ENCODE peak calls at places on chromosomes 4 and X, in ten cellular contexts. One of them, this sample, is unnamed.
A peak's percentile ranks its signal among the peaks of the same experiment; 100 is the strongest.

GRCh38 chr4:123651127-123651526 is 254.5 kb downstream of the SPRY1 start:
- DNase-seq in choroid plexus epithelial cell: no peak
- DNase-seq in HL-60: no peak
- DNase-seq in NK-92 treated with Interleukin-12 subunit alpha and Interleukin-12 subunit beta, amount 100 ng/mL, for 24 hours: no peak
- DNase-seq in LHCN-M2: peak; percentile 72
- DNase-seq in fibroblast of lung: no peak
- DNase-seq in AG08396: no peak
- DNase-seq in cardiac muscle cell: no peak
- DNase-seq in GM23338: no peak
- DNase-seq in iris pigment epithelial cell: no peak
- DNase-seq in this sample: peak; percentile 84

GRCh38 chrX:45232139-45232538 is 31.5 kb upstream of the DIPK2B start:
- DNase-seq in fibroblast of lung: no peak
- DNase-seq in iris pigment epithelial cell: no peak
- DNase-seq in NK-92 treated with Interleukin-12 subunit alpha and Interleukin-12 subunit beta, amount 100 ng/mL, for 24 hours: no peak
- DNase-seq in choroid plexus epithelial cell: no peak
- DNase-seq in LHCN-M2: no peak
- DNase-seq in AG08396: no peak
- DNase-seq in cardiac muscle cell: no peak
- DNase-seq in GM23338: no peak
- DNase-seq in HL-60: no peak
- DNase-seq in this sample: no peak

GRCh38 chrX:41293269-41293668 is 40.7 kb upstream of the DDX3X start:
- DNase-seq in choroid plexus epithelial cell: peak; percentile 6
- DNase-seq in cardiac muscle cell: no peak
- DNase-seq in NK-92 treated with Interleukin-12 subunit alpha and Interleukin-12 subunit beta, amount 100 ng/mL, for 24 hours: no peak
- DNase-seq in AG08396: no peak
- DNase-seq in LHCN-M2: no peak
- DNase-seq in GM23338: peak; percentile 58
- DNase-seq in iris pigment epithelial cell: peak; percentile 14
- DNase-seq in HL-60: no peak
- DNase-seq in fibroblast of lung: no peak
- DNase-seq in this sample: no peak

GRCh38 chrX:100681581-100681980 is 37.6 kb downstream of the SRPX2 start:
- DNase-seq in AG08396: no peak
- DNase-seq in iris pigment epithelial cell: peak; percentile 39
- DNase-seq in cardiac muscle cell: no peak
- DNase-seq in NK-92 treated with Interleukin-12 subunit alpha and Interleukin-12 subunit beta, amount 100 ng/mL, for 24 hours: no peak
- DNase-seq in GM23338: no peak
- DNase-seq in choroid plexus epithelial cell: peak; percentile 64
- DNase-seq in fibroblast of lung: no peak
- DNase-seq in HL-60: no peak
- DNase-seq in LHCN-M2: no peak
- DNase-seq in this sample: peak; percentile 21

GRCh38 chr4:158998624-158999023 is 104.3 kb upstream of the RAPGEF2 start:
- DNase-seq in GM23338: no peak
- DNase-seq in iris pigment epithelial cell: peak; percentile 14
- DNase-seq in HL-60: no peak
- DNase-seq in AG08396: no peak
- DNase-seq in NK-92 treated with Interleukin-12 subunit alpha and Interleukin-12 subunit beta, amount 100 ng/mL, for 24 hours: no peak
- DNase-seq in LHCN-M2: no peak
- DNase-seq in choroid plexus epithelial cell: no peak
- DNase-seq in cardiac muscle cell: no peak
- DNase-seq in fibroblast of lung: peak; percentile 38
- DNase-seq in this sample: no peak

GRCh38 chrX:154804957-154805695 is at the start of gene MPP1:
- DNase-seq in cardiac muscle cell: peak; percentile 81
- DNase-seq in fibroblast of lung: peak; percentile 74
- DNase-seq in NK-92 treated with Interleukin-12 subunit alpha and Interleukin-12 subunit beta, amount 100 ng/mL, for 24 hours: peak; percentile 42
- DNase-seq in LHCN-M2: peak; percentile 55
- DNase-seq in AG08396: peak; percentile 88
- DNase-seq in GM23338: peak; percentile 74
- DNase-seq in iris pigment epithelial cell: peak; percentile 80
- DNase-seq in choroid plexus epithelial cell: peak; percentile 79
- DNase-seq in HL-60: peak; percentile 60
- DNase-seq in this sample: peak; percentile 84

GRCh38 chr4:139872274-139872673 is 206.7 kb downstream of the MGST2 start:
- DNase-seq in LHCN-M2: peak; percentile 88
- DNase-seq in choroid plexus epithelial cell: peak; percentile 96
- DNase-seq in iris pigment epithelial cell: peak; percentile 99
- DNase-seq in GM23338: no peak
- DNase-seq in HL-60: peak; percentile 76
- DNase-seq in NK-92 treated with Interleukin-12 subunit alpha and Interleukin-12 subunit beta, amount 100 ng/mL, for 24 hours: peak; percentile 23
- DNase-seq in fibroblast of lung: peak; percentile 98
- DNase-seq in cardiac muscle cell: no peak
- DNase-seq in AG08396: peak; percentile 59
- DNase-seq in this sample: peak; percentile 81

GRCh38 chr4:165208741-165209388 is 1.5 kb downstream of the KLHL2 start:
- DNase-seq in fibroblast of lung: peak; percentile 55
- DNase-seq in HL-60: no peak
- DNase-seq in LHCN-M2: no peak
- DNase-seq in iris pigment epithelial cell: no peak
- DNase-seq in NK-92 treated with Interleukin-12 subunit alpha and Interleukin-12 subunit beta, amount 100 ng/mL, for 24 hours: no peak
- DNase-seq in choroid plexus epithelial cell: peak; percentile 24
- DNase-seq in AG08396: no peak
- DNase-seq in cardiac muscle cell: no peak
- DNase-seq in GM23338: no peak
- DNase-seq in this sample: no peak

GRCh38 chrX:110448459-110448858 is 89.8 kb downstream of the RTL9 start:
- DNase-seq in cardiac muscle cell: no peak
- DNase-seq in AG08396: no peak
- DNase-seq in GM23338: peak; percentile 25
- DNase-seq in fibroblast of lung: no peak
- DNase-seq in HL-60: no peak
- DNase-seq in LHCN-M2: no peak
- DNase-seq in choroid plexus epithelial cell: no peak
- DNase-seq in iris pigment epithelial cell: no peak
- DNase-seq in NK-92 treated with Interleukin-12 subunit alpha and Interleukin-12 subunit beta, amount 100 ng/mL, for 24 hours: no peak
- DNase-seq in this sample: no peak

GRCh38 chrX:46576458-46576857 is 2.9 kb downstream of the CHST7 start:
- DNase-seq in iris pigment epithelial cell: no peak
- DNase-seq in GM23338: no peak
- DNase-seq in cardiac muscle cell: no peak
- DNase-seq in HL-60: no peak
- DNase-seq in choroid plexus epithelial cell: no peak
- DNase-seq in LHCN-M2: no peak
- DNase-seq in AG08396: no peak
- DNase-seq in NK-92 treated with Interleukin-12 subunit alpha and Interleukin-12 subunit beta, amount 100 ng/mL, for 24 hours: no peak
- DNase-seq in fibroblast of lung: peak; percentile 39
- DNase-seq in this sample: no peak

GRCh38 chr4:7280906-7281305 is 88.6 kb downstream of the SORCS2 start:
- DNase-seq in cardiac muscle cell: no peak
- DNase-seq in choroid plexus epithelial cell: no peak
- DNase-seq in AG08396: no peak
- DNase-seq in LHCN-M2: no peak
- DNase-seq in HL-60: no peak
- DNase-seq in fibroblast of lung: peak; percentile 53
- DNase-seq in NK-92 treated with Interleukin-12 subunit alpha and Interleukin-12 subunit beta, amount 100 ng/mL, for 24 hours: no peak
- DNase-seq in GM23338: no peak
- DNase-seq in iris pigment epithelial cell: peak; percentile 6
- DNase-seq in this sample: peak; percentile 37

GRCh38 chr4:119034276-119035008 is 101.2 kb upstream of the MYOZ2 start:
- DNase-seq in choroid plexus epithelial cell: no peak
- DNase-seq in AG08396: no peak
- DNase-seq in iris pigment epithelial cell: no peak
- DNase-seq in GM23338: peak; percentile 59
- DNase-seq in HL-60: no peak
- DNase-seq in fibroblast of lung: peak; percentile 55
- DNase-seq in LHCN-M2: peak; percentile 62
- DNase-seq in cardiac muscle cell: no peak
- DNase-seq in NK-92 treated with Interleukin-12 subunit alpha and Interleukin-12 subunit beta, amount 100 ng/mL, for 24 hours: no peak
- DNase-seq in this sample: no peak

GRCh38 chrX:11210397-11210796 is 82.8 kb upstream of the AMELX start:
- DNase-seq in cardiac muscle cell: no peak
- DNase-seq in fibroblast of lung: no peak
- DNase-seq in AG08396: no peak
- DNase-seq in LHCN-M2: peak; percentile 22
- DNase-seq in choroid plexus epithelial cell: no peak
- DNase-seq in iris pigment epithelial cell: no peak
- DNase-seq in GM23338: no peak
- DNase-seq in HL-60: no peak
- DNase-seq in NK-92 treated with Interleukin-12 subunit alpha and Interleukin-12 subunit beta, amount 100 ng/mL, for 24 hours: no peak
- DNase-seq in this sample: peak; percentile 66

GRCh38 chr4:101014417-101014816 is 332.9 kb downstream of the PPP3CA start:
- DNase-seq in HL-60: no peak
- DNase-seq in choroid plexus epithelial cell: no peak
- DNase-seq in cardiac muscle cell: no peak
- DNase-seq in fibroblast of lung: no peak
- DNase-seq in NK-92 treated with Interleukin-12 subunit alpha and Interleukin-12 subunit beta, amount 100 ng/mL, for 24 hours: no peak
- DNase-seq in LHCN-M2: no peak
- DNase-seq in GM23338: no peak
- DNase-seq in AG08396: no peak
- DNase-seq in iris pigment epithelial cell: no peak
- DNase-seq in this sample: no peak

GRCh38 chrX:97787311-97787710 is 903.6 kb downstream of the RPA4 start:
- DNase-seq in GM23338: no peak
- DNase-seq in LHCN-M2: no peak
- DNase-seq in cardiac muscle cell: no peak
- DNase-seq in iris pigment epithelial cell: no peak
- DNase-seq in HL-60: no peak
- DNase-seq in AG08396: no peak
- DNase-seq in choroid plexus epithelial cell: no peak
- DNase-seq in fibroblast of lung: no peak
- DNase-seq in NK-92 treated with Interleukin-12 subunit alpha and Interleukin-12 subunit beta, amount 100 ng/mL, for 24 hours: no peak
- DNase-seq in this sample: no peak

This sample was measured in adipocyte.